ENCODE peak calls at places on chromosome 5, in nine cellular contexts. T, S, W, C, J, U, L, Q and A are unnamed samples.
A peak's percentile ranks its signal among the peaks of the same experiment; 100 is the strongest.

GRCh38 chr5:36728697-36729543 is 122.5 kb downstream of the SLC1A3 start:
- DNase-seq in W (no peak), S (no peak), L (peak; percentile 75), J (peak; percentile 71), T (peak; percentile 15), C (no peak), Q (peak; percentile 73), U (peak; percentile 62), A (peak; percentile 64)

GRCh38 chr5:72498284-72498683 is 8.9 kb downstream of the ZNF366 start:
- DNase-seq in W (no peak), C (no peak), S (no peak), J (peak; percentile 45), Q (no peak), L (peak; percentile 45), U (no peak), T (no peak), A (no peak)

GRCh38 chr5:96823060-96823459 is 15.3 kb upstream of the ERAP1 start:
- DNase-seq in J (no peak), U (no peak), C (no peak), Q (no peak), S (no peak), T (no peak), W (no peak), L (no peak), A (no peak)

GRCh38 chr5:5381259-5382006 is 41.0 kb upstream of the ICE1 start:
- DNase-seq in S (no peak), J (no peak), T (no peak), L (peak; percentile 17), C (no peak), W (no peak), Q (no peak), U (no peak), A (no peak)

GRCh38 chr5:166561759-166562158 is 1729.7 kb upstream of the WWC1 start:
- DNase-seq in Q (no peak), J (no peak), L (peak; percentile 5), U (no peak), S (no peak), W (no peak), T (no peak), C (no peak), A (no peak)

GRCh38 chr5:96962540-96962991 is 26.7 kb downstream of the LNPEP start:
- DNase-seq in C (no peak), Q (no peak), W (no peak), S (no peak), J (no peak), L (no peak), U (no peak), T (no peak), A (no peak)

GRCh38 chr5:173673295-173674170 is 57.1 kb upstream of the BOD1 start:
- DNase-seq in L (no peak), C (no peak), W (peak; percentile 30), T (no peak), J (no peak), S (no peak), U (no peak), Q (no peak), A (no peak)

GRCh38 chr5:78483809-78484521 is 123.5 kb downstream of the SCAMP1 start:
- DNase-seq in S (no peak), L (peak; percentile 79), U (no peak), T (no peak), C (no peak), W (no peak), J (peak; percentile 49), Q (peak; percentile 42), A (peak; percentile 19)

GRCh38 chr5:179385892-179386291 is 40.6 kb upstream of the ADAMTS2 start:
- DNase-seq in C (no peak), S (no peak), Q (no peak), L (peak; percentile 29), J (no peak), W (no peak), U (no peak), T (no peak), A (no peak)

GRCh38 chr5:33828611-33829286 is 63.0 kb downstream of the ADAMTS12 start:
- DNase-seq in U (no peak), T (no peak), C (no peak), S (no peak), Q (no peak), L (peak; percentile 57), J (no peak), W (no peak), A (no peak)

GRCh38 chr5:180006116-180006515 is 65.4 kb downstream of the RNF130 start:
- DNase-seq in C (no peak), L (no peak), Q (no peak), T (no peak), S (no peak), U (no peak), J (no peak), W (no peak), A (no peak)

GRCh38 chr5:102975457-102976182 is 144.3 kb downstream of the GIN1 start:
- DNase-seq in C (no peak), U (no peak), J (peak; percentile 6), L (peak; percentile 74), S (no peak), W (no peak), T (no peak), Q (no peak), A (no peak)

GRCh38 chr5:74318985-74319563 is 321.5 kb downstream of the ENC1 start:
- DNase-seq in C (peak; percentile 16), J (peak; percentile 93), T (no peak), Q (no peak), U (peak; percentile 18), W (no peak), L (peak; percentile 72), S (no peak), A (no peak)

GRCh38 chr5:176817864-176818377 is 7.6 kb downstream of the UNC5A start:
- DNase-seq in C (peak; percentile 37), T (no peak), U (no peak), L (peak; percentile 13), S (no peak), J (peak; percentile 22), Q (no peak), W (peak; percentile 62), A (no peak)

GRCh38 chr5:131382407-131383395 is 118.8 kb downstream of the CDC42SE2 start:
- DNase-seq in L (peak; percentile 62), U (peak; percentile 63), W (no peak), C (no peak), J (peak; percentile 75), T (no peak), Q (peak; percentile 87), S (no peak), A (peak; percentile 75)

GRCh38 chr5:178279723-178280438 is 47.3 kb upstream of the PHYKPL start:
- DNase-seq in S (peak; percentile 87), Q (peak; percentile 48), C (peak; percentile 77), U (peak; percentile 48), L (peak; percentile 70), T (peak; percentile 86), J (peak; percentile 39), W (peak; percentile 95), A (peak; percentile 41)

GRCh38 chr5:154196955-154197652 is 6.6 kb downstream of the GALNT10 start:
- DNase-seq in W (no peak), S (no peak), L (peak; percentile 70), T (no peak), C (no peak), Q (peak; percentile 12), U (no peak), J (no peak), A (no peak)